ENCODE peak calls at places on chromosome 18, in eight cellular contexts. M is ovary, C is mucosa of descending colon, Z is endodermal cell, U is tibial nerve, O is neural progenitor cell, F is IMR-90, X is fibroblast of lung. Y is an unnamed sample. For H3K36me3, the result is how much of the 10 kb centered on the place peaks cover.

GRCh38 chr18:67132919-67133318 is 383.6 kb downstream of the DSEL start:
- DNase-seq in C (no peak), O (no peak), X (no peak), F (no peak), U (no peak), M (no peak), Z (no peak), Y (no peak)

GRCh38 chr18:21853020-21853419 is 112.4 kb downstream of the MIB1 start:
- DNase-seq in Z (no peak), U (no peak), M (no peak), X (peak), F (peak), O (peak), C (no peak), Y (no peak)

GRCh38 chr18:51194604-51195003 is 2.9 kb downstream of the MEX3C start:
- DNase-seq in Z (no peak), C (no peak), F (no peak), U (no peak), M (no peak), X (peak), O (peak), Y (no peak)

GRCh38 chr18:5275872-5276271 is 19.7 kb downstream of the ZBTB14 start:
- DNase-seq in F (no peak), O (peak), Z (no peak), M (no peak), U (no peak), C (no peak), X (no peak), Y (no peak)

GRCh38 chr18:59383831-59384230 is 24.8 kb upstream of the LMAN1 start:
- DNase-seq in F (no peak), U (no peak), O (peak), Z (peak), C (no peak), X (no peak), M (no peak), Y (no peak)

GRCh38 chr18:36095936-36096519 is 28.7 kb upstream of the RPRD1A start:
- DNase-seq in O (peak), F (peak), U (no peak), X (peak), M (no peak), C (peak), Z (no peak), Y (no peak)

GRCh38 chr18:78622251-78622953 is 357.2 kb upstream of the SALL3 start:
- DNase-seq in M (no peak), U (no peak), O (no peak), X (no peak), C (no peak), Z (no peak), F (no peak), Y (peak)

GRCh38 chr18:74806700-74807416 is 209.2 kb downstream of the ZNF407 start:
- DNase-seq in X (peak), C (no peak), Z (no peak), M (no peak), U (no peak), O (no peak), F (peak), Y (no peak)

GRCh38 chr18:21458788-21459187 is 141.7 kb downstream of the ESCO1 start:
- DNase-seq in Z (no peak), X (no peak), O (no peak), C (no peak), F (no peak), M (no peak), U (no peak), Y (no peak)

GRCh38 chr18:68991281-68991680 is 193.4 kb downstream of the CCDC102B start:
- DNase-seq in U (no peak), C (no peak), O (no peak), Z (no peak), X (peak), M (no peak), F (peak), Y (no peak)

GRCh38 chr18:58952871-58953270 is 88.2 kb downstream of the ZNF532 start:
- DNase-seq in Z (no peak), X (peak), O (no peak), F (no peak), C (no peak), U (no peak), M (no peak), Y (no peak)

GRCh38 chr18:31100598-31101147 is 1.5 kb downstream of the DSC2 start:
- DNase-seq in C (peak), O (peak), U (no peak), X (no peak), F (no peak), M (no peak), Z (peak), Y (no peak)

GRCh38 chr18:35306588-35307250 is 16.7 kb upstream of the ZSCAN30 start:
- DNase-seq in Z (no peak), U (no peak), F (no peak), X (no peak), O (no peak), M (no peak), C (no peak), Y (no peak)

GRCh38 chr18:46939998-46940571 is 22.7 kb downstream of the KATNAL2 start:
- DNase-seq in M (no peak), U (no peak), F (no peak), Z (no peak), X (no peak), O (no peak), C (no peak), Y (no peak)

GRCh38 chr18:9022397-9023170 is 79.9 kb upstream of the NDUFV2 start:
- DNase-seq in U (no peak), Z (peak), C (no peak), M (no peak), F (no peak), X (no peak), O (no peak), Y (no peak)

GRCh38 chr18:48607049-48607984 is 68.5 kb downstream of the CTIF start:
- DNase-seq in X (peak), O (peak), U (no peak), F (peak), M (peak), Z (no peak), C (peak), Y (peak)

GRCh38 chr18:78625895-78626294 is 353.7 kb upstream of the SALL3 start:
- DNase-seq in M (no peak), F (no peak), U (no peak), O (no peak), Z (no peak), X (no peak), C (no peak), Y (no peak)

GRCh38 chr18:23356915-23357421 is 96.1 kb upstream of the RIOK3 start:
- DNase-seq in F (peak), X (peak), M (peak), U (no peak), O (no peak), C (no peak), Z (no peak), Y (no peak)

GRCh38 chr18:8329186-8329771 is 280.0 kb upstream of the RAB12 start:
- DNase-seq in F (peak), X (peak), U (no peak), O (no peak), C (no peak), M (no peak), Z (no peak), Y (no peak)

GRCh38 chr18:59575995-59576394 is 121.2 kb downstream of the CCBE1 start:
- DNase-seq in U (no peak), O (no peak), Z (no peak), M (no peak), F (no peak), X (no peak), C (no peak), Y (no peak)

DNA sequence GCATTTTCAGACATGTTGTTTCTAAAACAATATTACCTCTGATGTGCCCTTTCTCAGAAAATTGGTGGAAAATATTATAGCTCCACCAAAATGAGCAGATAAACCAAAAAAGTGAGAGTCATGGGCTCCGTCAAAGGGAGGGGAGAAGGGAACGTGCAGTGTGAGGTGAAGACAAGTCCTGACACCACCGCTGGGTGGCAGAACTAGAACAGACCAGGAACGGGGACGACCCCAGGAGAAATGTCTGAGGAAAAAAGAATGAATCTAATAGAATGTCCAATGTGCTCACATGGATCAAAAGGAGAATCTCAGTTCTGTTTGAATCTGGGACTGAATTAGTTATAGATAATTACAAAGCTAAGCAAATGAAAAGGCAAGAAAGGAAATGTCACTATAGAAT is 22.6 kb upstream of the BCL2 start:
- DNase-seq in F (peak), M (no peak), O (peak), C (no peak), U (no peak), Z (peak), X (peak), Y (no peak)
- H3K36me3 ChIP-seq in F (under half), M (under half), O (under half), C (under half), U (under half), Z (half or more), X (under half), Y (under half)

GRCh38 chr18:79788096-79789085 is 9.3 kb upstream of the KCNG2 start:
- DNase-seq in F (no peak), C (no peak), Z (peak), M (no peak), X (peak), U (no peak), O (peak), Y (no peak)
- H3K4me3 ChIP-seq in F (no peak), C (no peak), Z (no peak), M (no peak), X (peak), U (no peak), O (peak), Y (peak)

GRCh38 chr18:37533647-37534565 is 31.7 kb downstream of the CELF4 start:
- DNase-seq in C (no peak), X (no peak), Z (peak), M (no peak), F (no peak), O (no peak), U (no peak), Y (no peak)
- TF ChIP-seq CTCF in C (no peak), X (no peak), Z (peak), M (no peak), F (no peak), O (peak), U (no peak), Y (no peak)

GRCh38 chr18:55289048-55289447 is 298.9 kb downstream of the TCF4 start:
- DNase-seq in X (no peak), O (no peak), U (no peak), M (no peak), C (no peak), Z (no peak), F (no peak), Y (no peak)
- H3K36me3 ChIP-seq in X (under half), O (under half), U (under half), M (under half), C (under half), Z (under half), F (under half), Y (under half)

GRCh38 chr18:62876106-62876505 is 160.8 kb downstream of the PHLPP1 start:
- DNase-seq in C (no peak), U (no peak), X (peak), Z (no peak), F (no peak), O (no peak), M (no peak), Y (no peak)
- H3K4me3 ChIP-seq in C (no peak), U (no peak), X (no peak), Z (no peak), F (no peak), O (no peak), M (no peak), Y (no peak)

DNA sequence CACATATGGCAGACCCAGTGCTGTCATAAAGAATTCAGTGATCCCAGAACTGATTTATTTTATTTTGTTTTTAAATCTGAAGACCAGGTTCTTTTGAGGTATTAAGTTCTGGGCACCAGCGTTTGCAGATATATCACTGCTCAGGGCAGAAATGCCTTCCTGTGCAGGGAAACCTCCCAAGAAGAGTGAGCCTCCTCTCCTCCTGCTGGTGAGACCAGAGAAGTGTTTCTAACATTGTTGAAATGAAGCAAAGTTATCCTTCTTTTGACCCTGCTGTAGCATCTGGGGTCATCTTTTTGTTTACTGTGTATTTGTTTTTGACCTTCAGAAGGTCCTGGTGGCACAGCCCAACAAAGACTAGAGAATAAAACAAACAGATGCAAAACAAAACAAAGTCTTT is 94.0 kb downstream of the AQP4 start:
- DNase-seq in U (no peak), Z (peak), M (no peak), F (no peak), X (no peak), C (peak), O (peak), Y (no peak)
- TF ChIP-seq CTCF in U (no peak), Z (peak), M (no peak), F (no peak), X (no peak), C (no peak), O (peak), Y (no peak)

GRCh38 chr18:79912409-79912991 is 39.0 kb downstream of the SLC66A2 start:
- DNase-seq in Z (peak), X (peak), C (no peak), M (no peak), O (no peak), U (no peak), F (no peak), Y (peak)
- H3K36me3 ChIP-seq in Z (under half), X (under half), C (under half), M (under half), O (under half), U (under half), F (under half), Y (under half)

DNA sequence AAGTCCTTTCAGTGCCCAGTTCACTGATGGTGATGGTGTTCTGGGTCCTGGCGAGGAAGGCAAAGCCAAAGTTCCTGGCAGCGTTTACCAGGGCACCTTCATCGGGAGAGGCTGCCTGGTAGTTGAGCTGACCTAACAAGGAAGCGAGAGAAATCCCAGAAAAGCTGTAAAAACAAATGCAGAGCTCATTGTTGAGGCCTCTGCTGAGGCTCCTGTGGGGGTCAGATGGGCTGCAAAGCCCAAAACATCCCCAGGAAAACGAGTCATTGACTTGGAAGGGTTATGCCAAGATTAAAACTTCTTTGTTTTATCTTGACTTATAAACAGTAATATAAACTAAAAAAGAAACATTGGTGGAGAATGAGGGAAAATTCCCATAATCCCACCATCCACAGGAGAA is 53.3 kb upstream of the NARS1 start:
- DNase-seq in M (no peak), O (no peak), U (no peak), F (no peak), C (no peak), Z (no peak), X (no peak), Y (no peak)
- H3K4me3 ChIP-seq in M (no peak), O (no peak), U (no peak), F (no peak), C (no peak), Z (no peak), X (no peak), Y (no peak)

Y was measured in tibial artery.